ENCODE peak calls at places on chromosomes 4 and X, in nine cellular contexts. P, E, K, B, S, R, Q, I and A are unnamed samples. For H3K27me3, the result is how much of the 10 kb centered on the place peaks cover.

GRCh38 chr4:118033148-118034060 is 882 bp upstream of the NDST3 start:
- DNase-seq in E (no peak), Q (peak), B (peak), R (no peak), S (peak), I (no peak), P (no peak), K (peak), A (peak)

GRCh38 chrX:106007815-106008214 is 30.7 kb downstream of the SERPINA7 start:
- DNase-seq in E (no peak), Q (no peak), R (no peak), S (no peak), P (no peak), B (no peak), I (no peak), K (no peak), A (no peak)

GRCh38 chr4:22999419-22999818 is 306.7 kb downstream of the GBA3 start:
- DNase-seq in K (peak), R (no peak), B (no peak), E (no peak), I (no peak), Q (no peak), P (no peak), S (no peak), A (no peak)

GRCh38 chr4:86556791-86557415 is 37.2 kb upstream of the PTPN13 start:
- DNase-seq in B (no peak), E (no peak), I (no peak), K (peak), P (no peak), S (no peak), Q (no peak), R (no peak), A (peak)

GRCh38 chr4:171203425-171203824 is 609.8 kb upstream of the GALNTL6 start:
- DNase-seq in Q (no peak), I (no peak), B (no peak), R (no peak), P (no peak), E (no peak), S (no peak), K (peak), A (peak)

GRCh38 chrX:77595848-77596247 is 148.7 kb downstream of the FGF16 start:
- DNase-seq in P (no peak), K (peak), R (no peak), E (no peak), I (no peak), S (no peak), B (no peak), Q (no peak), A (no peak)

GRCh38 chr4:83851261-83852084 is 315.6 kb downstream of the GPAT3 start:
- DNase-seq in S (peak), K (peak), B (no peak), E (no peak), R (no peak), P (no peak), Q (no peak), I (no peak), A (peak)

GRCh38 chr4:124427095-124427767 is 285.3 kb downstream of the ANKRD50 start:
- DNase-seq in P (peak), S (no peak), E (no peak), B (no peak), K (no peak), Q (peak), R (no peak), I (peak), A (peak)

GRCh38 chrX:64792598-64793337 is 183.5 kb downstream of the ZC4H2 start:
- DNase-seq in K (no peak), E (no peak), B (no peak), Q (no peak), R (no peak), I (no peak), P (no peak), S (no peak), A (no peak)

GRCh38 chrX:48956728-48957414 is 536 bp downstream of the OTUD5 start:
- DNase-seq in R (peak), I (peak), Q (no peak), K (no peak), S (peak), B (no peak), E (no peak), P (no peak), A (no peak)

GRCh38 chr4:2065106-2065930 is 6.2 kb downstream of the NAT8L start:
- DNase-seq in Q (peak), B (no peak), K (no peak), R (no peak), I (no peak), S (no peak), P (no peak), E (no peak), A (no peak)

GRCh38 chrX:95640226-95640625 is 1044.4 kb upstream of the DIAPH2 start:
- DNase-seq in E (no peak), R (no peak), S (no peak), Q (no peak), I (no peak), P (no peak), B (no peak), K (no peak), A (no peak)

GRCh38 chrX:101550825-101551767 is 749 bp downstream of the ARMCX1 start:
- DNase-seq in I (peak), R (peak), K (peak), Q (peak), E (peak), P (peak), S (peak), B (no peak), A (peak)

GRCh38 chrX:68049466-68049865 is 383.8 kb downstream of the OPHN1 start:
- DNase-seq in E (no peak), K (no peak), R (no peak), Q (no peak), S (no peak), I (no peak), P (no peak), B (no peak), A (no peak)

GRCh38 chrX:39367429-39367828 is 566.2 kb downstream of the MID1IP1 start:
- DNase-seq in R (no peak), P (no peak), I (no peak), Q (no peak), B (no peak), E (no peak), S (no peak), K (no peak), A (no peak)

GRCh38 chr4:186554485-186554884 is 882 bp downstream of the MTNR1A start:
- DNase-seq in Q (no peak), B (no peak), K (peak), E (no peak), R (no peak), I (no peak), P (no peak), S (peak), A (peak)

GRCh38 chr4:52376107-52376704 is 282.9 kb downstream of the USP46 start:
- DNase-seq in K (peak), P (peak), Q (no peak), E (no peak), I (peak), R (peak), B (no peak), S (peak), A (peak)

GRCh38 chr4:62709618-62710252 is 1509.6 kb downstream of the ADGRL3 start:
- DNase-seq in B (no peak), S (peak), P (no peak), R (peak), Q (no peak), K (peak), E (no peak), I (no peak), A (peak)

GRCh38 chrX:103817502-103817901 is 14.6 kb downstream of the RAB9B start:
- DNase-seq in B (no peak), P (peak), S (peak), R (peak), Q (no peak), K (no peak), I (peak), E (no peak), A (peak)

GRCh38 chr4:153067376-153067775 is 131.3 kb downstream of the FHDC1 start:
- DNase-seq in Q (no peak), P (no peak), E (no peak), S (peak), R (peak), I (no peak), K (peak), B (no peak), A (peak)

GRCh38 chrX:13658602-13659001 is 5.7 kb downstream of the TCEANC start:
- DNase-seq in I (peak), K (peak), E (no peak), Q (no peak), S (peak), R (peak), P (peak), B (no peak), A (peak)

GRCh38 chrX:54776987-54777672 is 20.9 kb downstream of the ITIH6 start:
- DNase-seq in S (no peak), R (no peak), I (no peak), K (no peak), E (no peak), P (no peak), B (no peak), Q (no peak), A (peak)

GRCh38 chr4:152434011-152434410 is 101.9 kb downstream of the FBXW7 start:
- DNase-seq in K (no peak), B (no peak), E (no peak), P (no peak), S (no peak), I (no peak), R (no peak), Q (no peak), A (no peak)

DNA sequence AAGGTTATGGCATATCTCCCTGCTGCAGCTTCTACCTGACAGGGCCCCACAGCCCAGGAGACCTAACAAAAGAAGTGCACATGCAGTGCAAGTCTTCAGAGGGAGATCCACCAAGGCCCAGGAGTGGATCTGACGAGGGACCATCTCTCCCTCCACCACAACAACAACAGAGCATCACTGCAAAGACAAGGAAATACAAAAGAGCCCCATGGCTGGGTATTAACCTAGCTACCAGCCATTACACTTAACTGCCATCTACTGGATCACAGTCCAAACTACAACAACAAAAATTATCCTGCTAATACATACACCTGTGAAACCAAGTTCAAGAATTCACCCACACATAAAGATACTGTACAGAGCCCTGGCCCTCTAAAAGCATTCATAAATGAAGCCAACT is 280.2 kb upstream of the SLC7A11 start:
- DNase-seq in R (no peak), P (no peak), K (peak), E (no peak), Q (no peak), B (no peak), S (peak), I (no peak), A (peak)
- TF ChIP-seq CTCF in R (peak), P (no peak), K (peak), E (no peak), Q (no peak), B (no peak), S (peak), I (peak), A (peak)

GRCh38 chr4:169909897-169910296 is 116.3 kb downstream of the MFAP3L start:
- DNase-seq in I (no peak), B (no peak), P (no peak), S (no peak), E (no peak), K (no peak), R (no peak), Q (no peak), A (no peak)

GRCh38 chr4:169906821-169907220 is 119.4 kb downstream of the MFAP3L start:
- DNase-seq in B (no peak), K (no peak), Q (no peak), R (no peak), S (no peak), P (no peak), E (no peak), I (no peak), A (no peak)

GRCh38 chr4:169906104-169906503 is 120.1 kb downstream of the MFAP3L start:
- DNase-seq in P (no peak), B (no peak), I (no peak), E (no peak), K (no peak), Q (no peak), R (no peak), S (no peak), A (no peak)

GRCh38 chr4:169907705-169908104 is 118.5 kb downstream of the MFAP3L start:
- DNase-seq in K (no peak), S (no peak), R (no peak), I (no peak), E (no peak), B (no peak), P (no peak), Q (no peak), A (no peak)

DNA sequence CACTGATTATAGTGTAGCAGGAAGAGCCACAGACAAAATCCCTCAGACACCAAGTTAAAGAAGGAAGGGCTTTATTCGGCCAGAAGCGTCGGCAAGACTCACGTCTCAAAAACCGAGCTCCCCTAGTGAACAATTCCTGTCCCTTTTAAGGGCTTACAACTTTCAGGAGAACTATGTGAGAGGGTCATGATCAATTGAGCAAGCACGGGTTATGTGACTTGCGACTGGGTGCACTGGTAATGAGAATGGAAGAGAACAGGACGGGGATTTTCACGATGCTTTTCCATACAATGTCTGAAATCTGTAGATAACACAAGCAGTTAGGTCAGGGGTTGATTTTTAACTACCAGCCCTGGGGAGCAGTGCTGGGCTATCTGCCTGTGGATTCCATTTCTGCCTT is 116.7 kb downstream of the MFAP3L start:
- DNase-seq in P (no peak), K (no peak), R (no peak), S (no peak), B (no peak), Q (no peak), I (no peak), E (no peak), A (no peak)
- H3K27me3 ChIP-seq in P (under half), K (under half), R (under half), S (under half), B (under half), Q (under half), I (under half), E (under half), A (under half)

GRCh38 chrX:147735364-147735763 is 176.4 kb upstream of the FMR1 start:
- DNase-seq in S (no peak), K (no peak), P (no peak), Q (no peak), R (no peak), I (no peak), E (no peak), B (no peak), A (peak)
- H3K4me3 ChIP-seq in S (no peak), K (no peak), P (no peak), Q (no peak), R (no peak), I (no peak), E (no peak), B (no peak), A (no peak)

DNA sequence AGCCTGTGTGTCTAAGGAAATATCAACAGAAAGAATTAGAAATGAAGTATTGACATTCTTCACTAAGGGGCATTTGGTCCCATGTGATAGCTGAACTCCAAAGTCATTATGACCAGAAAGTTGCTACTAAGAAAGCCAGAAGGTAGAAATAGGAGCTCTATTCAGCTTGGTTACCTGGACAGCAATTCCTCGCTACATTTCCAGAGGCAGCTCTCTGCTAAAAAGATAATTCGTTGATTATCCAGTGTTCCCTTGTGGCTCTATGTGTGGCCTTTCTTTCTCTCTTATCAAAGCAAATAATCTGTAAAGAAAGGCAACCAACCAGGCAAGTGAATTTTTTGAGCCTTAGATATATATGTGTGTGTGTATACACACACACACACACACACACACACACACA is 341.3 kb downstream of the ADGRL3 start:
- DNase-seq in E (no peak), I (no peak), B (no peak), R (no peak), P (no peak), K (no peak), Q (no peak), S (peak), A (no peak)
- TF ChIP-seq CTCF in E (no peak), I (no peak), B (no peak), R (no peak), P (no peak), K (no peak), Q (no peak), S (peak), A (no peak)

DNA sequence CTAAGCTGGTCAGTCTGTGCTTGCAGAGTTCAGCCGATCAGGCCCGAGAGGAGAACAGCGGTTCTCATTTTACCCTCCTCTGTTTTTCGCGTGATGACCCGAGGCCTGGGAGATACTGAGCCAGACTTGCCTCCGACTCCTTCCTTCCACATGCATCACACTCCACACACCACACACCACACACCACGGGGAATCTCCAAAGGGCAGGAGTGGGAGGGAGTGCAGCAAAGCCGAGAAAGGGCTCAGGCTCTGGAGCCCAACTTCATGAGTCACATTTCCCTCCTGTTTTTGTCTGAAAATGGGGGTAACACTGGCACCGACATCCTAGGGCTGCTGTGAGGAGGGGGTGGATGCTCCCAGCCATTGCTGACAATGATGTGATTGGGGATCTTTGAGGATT is 38.9 kb downstream of the TKTL1 start:
- DNase-seq in R (no peak), P (no peak), B (no peak), S (no peak), I (no peak), E (no peak), Q (no peak), K (no peak), A (no peak)
- H3K27me3 ChIP-seq in R (under half), P (under half), B (under half), S (under half), I (under half), E (under half), Q (under half), K (under half), A (under half)

GRCh38 chr4:55364691-55365346 is 18.8 kb downstream of the SRD5A3 start:
- DNase-seq in K (no peak), B (peak), E (no peak), Q (no peak), P (no peak), R (no peak), S (no peak), I (no peak), A (no peak)
- H3K4me3 ChIP-seq in K (no peak), B (no peak), E (no peak), Q (no peak), P (no peak), R (no peak), S (no peak), I (no peak), A (no peak)